ENCODE peak calls at places on chromosomes 2 and 18, in nine cellular contexts. M is stomach, N is transverse colon, S is tibial nerve, E is H1, I is suprapubic skin, Q is A549, Y is upper lobe of left lung, C is sigmoid colon. B is an unnamed sample. For H3K4me1 and H3K9me3, the result is how much of the 10 kb centered on the place peaks cover.

GRCh38 chr18:75698861-75699260 is 271.4 kb upstream of the SMIM21 start:
- DNase-seq in S (no peak), C (no peak), E (no peak), Y (no peak), I (no peak), M (no peak), Q (no peak), N (no peak), B (no peak)

GRCh38 chr18:22253676-22254075 is 84.3 kb downstream of the GATA6 start:
- DNase-seq in S (no peak), I (no peak), C (no peak), N (no peak), Y (peak), M (no peak), E (no peak), Q (no peak), B (no peak)

GRCh38 chr2:144580521-144581153 is 60.7 kb upstream of the ZEB2 start:
- DNase-seq in I (no peak), S (no peak), E (no peak), Y (no peak), N (no peak), Q (no peak), C (no peak), M (no peak), B (no peak)

GRCh38 chr2:393711-394696 is 106.1 kb upstream of the ALKAL2 start:
- DNase-seq in Q (peak), Y (no peak), M (no peak), S (no peak), C (no peak), E (no peak), N (peak), I (no peak), B (no peak)

GRCh38 chr2:24881158-24881557 is 38.9 kb downstream of the ADCY3 start:
- DNase-seq in Y (no peak), Q (no peak), E (no peak), S (no peak), C (no peak), N (no peak), M (no peak), I (no peak), B (no peak)

GRCh38 chr2:168526641-168527040 is 70.6 kb downstream of the CERS6 start:
- DNase-seq in S (no peak), E (no peak), Q (no peak), M (no peak), I (no peak), Y (no peak), N (no peak), C (peak), B (peak)

GRCh38 chr2:131092409-131093065 is 723 bp downstream of the FAM168B start:
- DNase-seq in Q (peak), I (peak), M (peak), C (no peak), N (no peak), Y (no peak), E (no peak), S (no peak), B (no peak)

GRCh38 chr2:116716444-116716843 is 1098.0 kb upstream of the DDX18 start:
- DNase-seq in N (no peak), C (no peak), M (no peak), E (no peak), S (no peak), Y (no peak), Q (no peak), I (no peak), B (no peak)

GRCh38 chr2:62794791-62795190 is 89.3 kb downstream of the EHBP1 start:
- DNase-seq in I (no peak), E (no peak), Q (peak), M (no peak), C (no peak), S (no peak), Y (no peak), N (no peak), B (no peak)

GRCh38 chr2:48284624-48285212 is 245.2 kb upstream of the STON1 start:
- DNase-seq in I (no peak), Q (no peak), Y (no peak), M (no peak), S (no peak), E (no peak), C (no peak), N (no peak), B (no peak)

GRCh38 chr2:150319085-150319484 is 168.4 kb downstream of the RND3 start:
- DNase-seq in Q (no peak), N (no peak), S (no peak), E (no peak), Y (no peak), C (no peak), I (no peak), M (no peak), B (no peak)

GRCh38 chr2:42742740-42743666 is 20.9 kb downstream of the OXER1 start:
- DNase-seq in Q (no peak), I (no peak), C (no peak), E (no peak), S (no peak), M (no peak), Y (no peak), N (no peak), B (no peak)

GRCh38 chr2:57050007-57050406 is 866.2 kb downstream of the CCDC85A start:
- DNase-seq in C (no peak), S (no peak), I (no peak), Y (no peak), E (no peak), Q (no peak), M (no peak), N (no peak), B (no peak)

GRCh38 chr2:182618672-182619079 is 97.4 kb upstream of the DNAJC10 start:
- DNase-seq in C (no peak), M (no peak), S (no peak), E (no peak), Q (peak), Y (no peak), I (no peak), N (no peak), B (no peak)

GRCh38 chr2:35946431-35946991 is 409.1 kb upstream of the CRIM1 start:
- DNase-seq in E (no peak), M (no peak), I (no peak), Q (no peak), N (peak), C (no peak), S (no peak), Y (no peak), B (no peak)

GRCh38 chr2:2550856-2551255 is 219.8 kb upstream of the MYT1L start:
- DNase-seq in N (no peak), M (no peak), I (no peak), C (no peak), Y (no peak), S (no peak), E (no peak), Q (no peak), B (no peak)

GRCh38 chr2:70930371-70931329 is 5.0 kb upstream of the ATP6V1B1 start:
- DNase-seq in N (no peak), M (no peak), S (no peak), I (no peak), Y (no peak), E (peak), Q (no peak), C (no peak), B (no peak)

GRCh38 chr2:79980816-79981215 is 323.7 kb downstream of the LRRTM1 start:
- DNase-seq in Q (no peak), M (no peak), E (no peak), Y (no peak), S (no peak), C (no peak), N (no peak), I (no peak), B (no peak)

GRCh38 chr2:224261316-224261715 is 140.6 kb downstream of the FAM124B start:
- DNase-seq in Y (no peak), I (no peak), M (no peak), Q (no peak), N (no peak), S (no peak), C (no peak), E (no peak), B (no peak)

DNA sequence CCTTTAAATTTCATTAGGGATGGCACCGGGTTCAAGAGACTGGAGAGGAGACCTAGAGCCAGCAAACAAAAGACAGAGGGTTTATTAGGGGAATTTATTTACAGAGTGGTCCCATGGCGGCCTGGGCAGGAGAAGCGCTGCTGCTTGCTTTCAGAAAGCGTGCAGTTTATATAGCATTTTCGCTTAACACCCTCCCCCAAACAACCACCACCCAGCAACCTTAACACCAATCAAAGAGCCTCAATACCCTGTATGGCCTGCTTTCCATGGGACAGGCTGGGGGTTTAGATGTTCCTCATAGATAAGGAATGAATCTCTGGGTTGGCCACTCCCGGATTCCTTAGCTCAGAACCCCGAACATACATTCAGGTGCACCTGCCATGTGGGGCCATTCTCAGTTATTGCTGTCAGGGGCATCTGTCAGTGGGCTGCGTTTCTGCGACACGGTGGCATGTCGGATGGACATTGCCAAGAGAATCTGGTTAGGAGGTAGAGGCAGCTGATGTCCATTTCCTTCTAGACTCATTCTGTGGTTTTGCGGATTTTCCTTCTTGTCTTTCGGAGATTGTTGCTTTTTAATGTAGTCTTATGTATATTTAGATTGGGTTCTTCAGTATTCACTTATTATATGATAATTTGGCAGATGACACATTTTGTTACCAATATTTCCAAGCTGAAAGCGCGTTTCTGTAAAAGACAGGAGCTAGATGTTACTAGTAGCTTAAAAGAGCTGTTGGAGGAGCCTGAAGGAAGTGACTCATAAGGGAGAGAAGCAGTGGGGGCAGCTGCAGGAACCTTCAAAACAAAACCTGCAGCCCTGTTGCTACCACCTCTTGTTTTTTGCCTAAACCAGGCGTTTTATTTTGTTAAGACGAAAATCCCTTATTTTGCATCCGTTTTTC is 7.2 kb downstream of the AGAP1 start:
- DNase-seq in M (no peak), I (no peak), C (no peak), Q (no peak), N (no peak), S (no peak), E (no peak), Y (no peak), B (no peak)
- TF ChIP-seq EP300 in M (no peak), I (no peak), C (no peak), Q (no peak), N (no peak), S (no peak), E (no peak), Y (no peak), B (no peak)

GRCh38 chr2:226153553-226153952 is 646.1 kb downstream of the IRS1 start:
- DNase-seq in Y (no peak), I (no peak), S (no peak), M (no peak), E (no peak), Q (no peak), N (no peak), C (no peak), B (no peak)
- H3K4me1 ChIP-seq in Y (under half), I (under half), S (under half), M (under half), E (under half), Q (under half), N (under half), C (under half), B (under half)

DNA sequence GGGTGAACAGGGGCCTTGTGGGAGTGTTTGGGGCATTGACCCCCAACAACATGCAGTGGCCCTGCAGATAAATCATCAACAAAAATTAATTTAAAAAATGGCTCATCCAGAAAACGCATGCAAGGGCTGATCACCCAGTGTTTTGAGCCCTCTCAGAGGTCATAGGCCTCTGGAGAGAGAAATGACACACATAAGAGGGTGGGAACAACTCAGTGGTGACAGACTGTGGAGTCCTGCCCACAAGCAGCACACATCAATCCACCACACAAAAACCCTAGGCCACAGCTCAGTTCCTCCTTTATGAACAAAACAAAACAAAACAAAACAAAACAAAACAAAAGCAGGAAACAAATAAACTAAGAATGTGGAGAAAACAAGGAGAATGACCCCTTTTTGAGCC is 351.7 kb upstream of the SPHKAP start:
- DNase-seq in S (no peak), C (no peak), N (no peak), I (no peak), M (no peak), Q (no peak), Y (no peak), E (no peak), B (no peak)
- H3K9me3 ChIP-seq in S (under half), C (under half), N (under half), I (under half), M (under half), Q (under half), Y (under half), E (under half), B (under half)

GRCh38 chr2:210157546-210157945 is 13.7 kb downstream of the KANSL1L start:
- DNase-seq in Y (no peak), N (no peak), S (no peak), I (no peak), Q (no peak), E (no peak), C (no peak), M (no peak), B (no peak)

GRCh38 chr2:210167227-210167626 is 4.0 kb downstream of the KANSL1L start:
- DNase-seq in Y (no peak), I (no peak), Q (no peak), S (no peak), E (no peak), M (no peak), N (no peak), C (no peak), B (no peak)

GRCh38 chr2:210158236-210158635 is 13.0 kb downstream of the KANSL1L start:
- DNase-seq in E (no peak), N (no peak), Y (no peak), C (no peak), Q (no peak), I (no peak), M (no peak), S (no peak), B (no peak)

DNA sequence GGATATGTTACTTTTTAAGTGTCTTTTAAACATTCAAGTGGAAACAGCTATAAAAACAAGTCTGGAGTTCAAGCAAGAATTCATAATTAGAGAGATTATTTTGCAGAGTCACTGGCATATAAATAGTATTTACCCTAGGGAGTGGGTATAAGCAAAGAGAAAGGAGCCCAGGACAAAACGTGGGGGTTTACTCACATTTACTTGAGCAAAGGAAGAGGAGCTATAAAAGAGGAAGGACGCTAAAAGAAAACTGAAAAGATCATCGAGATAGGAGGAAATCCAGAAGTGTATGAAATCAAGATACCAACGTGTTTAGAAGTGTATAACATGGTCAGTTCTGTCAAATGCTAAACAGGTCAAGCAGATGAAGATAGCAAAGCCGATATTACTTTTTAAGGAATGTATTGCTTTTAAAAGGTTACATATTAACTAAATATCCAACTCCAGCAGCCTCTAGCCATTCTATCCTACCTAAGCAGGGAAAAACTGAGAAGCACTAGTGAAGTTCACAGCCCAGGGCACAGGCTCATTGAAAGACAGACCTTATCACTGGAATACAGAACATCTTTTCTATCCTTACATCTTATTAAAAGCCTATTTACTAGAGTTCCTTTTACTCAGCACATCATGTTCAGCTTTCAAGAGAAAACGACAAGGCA is 8.6 kb downstream of the KANSL1L start:
- DNase-seq in S (no peak), E (no peak), Q (no peak), Y (no peak), N (no peak), M (no peak), I (no peak), C (no peak), B (no peak)
- TF ChIP-seq EP300 in S (no peak), E (no peak), Q (no peak), Y (no peak), N (no peak), M (no peak), I (no peak), C (no peak), B (no peak)

GRCh38 chr18:13264986-13265900 is 46.7 kb downstream of the LDLRAD4 start:
- DNase-seq in I (peak), E (no peak), M (no peak), N (no peak), Y (no peak), C (no peak), Q (no peak), S (no peak), B (no peak)

GRCh38 chr18:13268035-13268700 is 49.6 kb downstream of the LDLRAD4 start:
- DNase-seq in C (peak), I (peak), M (peak), N (no peak), Q (no peak), S (no peak), E (no peak), Y (no peak), B (no peak)

GRCh38 chr18:13267517-13267916 is 49.0 kb downstream of the LDLRAD4 start:
- DNase-seq in S (no peak), I (peak), N (no peak), C (no peak), Y (no peak), E (no peak), M (no peak), Q (no peak), B (no peak)

GRCh38 chr18:13265901-13266207 is 47.3 kb downstream of the LDLRAD4 start:
- DNase-seq in Y (no peak), M (no peak), S (no peak), I (no peak), Q (no peak), E (no peak), C (no peak), N (no peak), B (no peak)

GRCh38 chr18:13266208-13267100 is 47.9 kb downstream of the LDLRAD4 start:
- DNase-seq in C (no peak), M (no peak), S (no peak), N (no peak), Q (no peak), Y (no peak), E (no peak), I (peak), B (no peak)
- H3K4me1 ChIP-seq in C (half or more), M (half or more), S (under half), N (under half), Q (under half), Y (under half), E (under half), I (half or more), B (under half)

B was measured in ovary.